ENCODE peak calls at places on chromosome 14, in six cellular contexts. M is left ventricle myocardium inferior; Z is small intestine; A is RWPE2; Q is CD4-positive, CD25-positive, alpha-beta regulatory T cell; D is uterus. C is an unnamed sample. For H3K4me1, the result is how much of the 10 kb centered on the place peaks cover.

GRCh38 chr14:58677996-58678395 is 40.2 kb downstream of the DACT1 start:
- DNase-seq in Z (peak), D (no peak), M (no peak), Q (no peak), A (no peak), C (no peak)

GRCh38 chr14:49479432-49479831 is 106.7 kb downstream of the RPS29 start:
- DNase-seq in Q (no peak), M (no peak), D (no peak), Z (no peak), A (no peak), C (no peak)

GRCh38 chr14:73553845-73554244 is 4.9 kb downstream of the HEATR4 start:
- DNase-seq in M (no peak), D (no peak), Z (no peak), A (no peak), Q (no peak), C (no peak)

GRCh38 chr14:100141133-100141497 is 18.3 kb downstream of the DEGS2 start:
- DNase-seq in M (no peak), Q (no peak), D (no peak), A (no peak), Z (no peak), C (no peak)

GRCh38 chr14:34548472-34548981 is 9.0 kb upstream of the EAPP start:
- DNase-seq in D (no peak), Q (peak), M (no peak), A (peak), Z (no peak), C (no peak)

GRCh38 chr14:59919582-59920377 is at the start of gene LRRC9:
- DNase-seq in Q (no peak), D (peak), Z (peak), A (peak), M (peak), C (no peak)

GRCh38 chr14:69877492-69877891 is 1.7 kb upstream of the SMOC1 start:
- DNase-seq in Z (peak), D (no peak), Q (no peak), M (no peak), A (no peak), C (no peak)

GRCh38 chr14:69038449-69039286 is 59.6 kb upstream of the ACTN1 start:
- DNase-seq in Z (no peak), D (peak), A (no peak), Q (no peak), M (no peak), C (peak)

GRCh38 chr14:22987291-22987690 is 4.9 kb upstream of the AJUBA start:
- DNase-seq in Q (no peak), M (no peak), Z (no peak), A (no peak), D (no peak), C (no peak)

GRCh38 chr14:54683882-54684794 is 117.2 kb downstream of the SAMD4A start:
- DNase-seq in D (peak), Z (no peak), A (peak), M (peak), Q (no peak), C (no peak)

GRCh38 chr14:54681819-54682261 is 114.9 kb downstream of the SAMD4A start:
- DNase-seq in A (no peak), Q (no peak), M (no peak), Z (no peak), D (no peak), C (peak)

GRCh38 chr14:54682578-54682977 is 115.7 kb downstream of the SAMD4A start:
- DNase-seq in M (no peak), D (no peak), Z (no peak), Q (no peak), A (no peak), C (no peak)

GRCh38 chr14:54676822-54677708 is 110.1 kb downstream of the SAMD4A start:
- DNase-seq in A (no peak), Q (no peak), Z (no peak), M (no peak), D (peak), C (peak)

GRCh38 chr14:54680636-54681035 is 113.7 kb downstream of the SAMD4A start:
- DNase-seq in Q (no peak), D (no peak), M (no peak), A (no peak), Z (no peak), C (no peak)
- H3K27ac ChIP-seq in Q (no peak), D (peak), M (peak), A (peak), Z (no peak), C (no peak)

GRCh38 chr14:85578925-85579324 is 49.0 kb downstream of the FLRT2 start:
- DNase-seq in A (no peak), D (no peak), Z (no peak), Q (no peak), M (no peak), C (no peak)
- H3K4me3 ChIP-seq in A (no peak), D (no peak), Z (no peak), Q (no peak), M (no peak), C (no peak)

DNA sequence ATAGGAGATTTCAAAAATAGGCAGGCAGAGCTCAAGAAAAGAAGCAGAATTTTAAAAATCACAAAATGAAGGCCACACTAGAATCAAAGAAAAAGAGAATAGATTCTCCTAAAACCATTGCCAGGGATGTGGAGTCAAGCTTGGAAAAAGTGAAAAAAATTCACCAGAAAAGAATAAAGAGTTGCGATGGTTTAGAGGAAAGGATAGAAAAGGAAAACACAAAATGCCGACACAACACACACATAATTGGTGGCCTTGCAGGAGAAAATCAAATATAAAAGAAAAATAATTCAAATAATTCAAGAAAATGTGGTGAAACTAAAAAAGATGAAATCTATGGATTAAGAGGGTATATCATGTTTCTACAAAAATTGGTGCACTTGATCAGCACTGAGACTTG is 181.6 kb upstream of the C14orf180 start:
- DNase-seq in D (no peak), M (no peak), Q (no peak), Z (no peak), A (no peak), C (no peak)
- H3K4me1 ChIP-seq in D (under half), M (under half), Q (under half), Z (under half), A (under half), C (under half)

DNA sequence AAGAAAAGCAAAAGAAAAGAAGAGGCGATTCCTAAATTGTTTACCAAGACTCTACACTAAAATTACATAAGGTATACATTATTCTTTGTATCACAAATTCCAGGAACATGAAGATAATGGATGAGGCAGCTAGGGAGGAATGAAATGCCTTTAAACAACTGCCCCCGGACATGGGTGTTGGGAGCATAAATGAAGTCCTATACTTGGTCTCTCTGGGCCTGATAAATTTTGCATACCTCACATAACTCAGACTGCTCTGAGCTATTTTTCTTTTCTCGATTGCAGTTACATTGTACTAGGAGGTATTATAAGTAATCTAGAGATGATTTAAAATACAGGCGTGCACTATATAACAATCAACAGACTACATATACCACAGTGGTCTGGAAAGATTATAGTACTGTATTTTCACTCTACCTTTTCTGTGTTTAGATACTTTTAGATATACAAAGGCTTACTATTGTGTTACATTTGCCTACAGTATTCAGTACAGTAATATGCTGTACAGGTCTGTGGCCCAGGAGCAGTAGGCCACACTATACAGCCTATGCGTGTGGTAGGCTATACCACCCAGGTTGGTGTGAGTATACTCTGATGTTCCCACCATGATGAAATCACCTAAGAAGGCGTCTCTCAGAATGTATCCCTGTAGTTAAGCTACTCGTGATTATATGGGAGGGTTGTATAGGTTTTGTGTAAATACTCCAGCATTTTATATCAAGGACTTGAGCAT is 14.3 kb downstream of the FNTB start:
- DNase-seq in D (no peak), M (no peak), Z (no peak), Q (no peak), A (no peak), C (peak)
- H3K27ac ChIP-seq in D (peak), M (peak), Z (no peak), Q (no peak), A (no peak), C (peak)

GRCh38 chr14:105168979-105169507 is 467 bp upstream of the JAG2 start:
- DNase-seq in D (no peak), M (no peak), Q (peak), Z (no peak), A (no peak), C (peak)
- H3K4me3 ChIP-seq in D (no peak), M (peak), Q (no peak), Z (no peak), A (peak), C (peak)

GRCh38 chr14:87630808-87631207 is 362.2 kb downstream of the GALC start:
- DNase-seq in Q (no peak), M (no peak), A (no peak), Z (no peak), D (peak), C (no peak)
- H3K4me1 ChIP-seq in Q (under half), M (under half), A (under half), Z (under half), D (under half), C (under half)

GRCh38 chr14:102159841-102160240 is 20.1 kb downstream of the WDR20 start:
- DNase-seq in Q (no peak), M (no peak), Z (no peak), D (no peak), A (no peak), C (no peak)

GRCh38 chr14:102155150-102155549 is 15.5 kb downstream of the WDR20 start:
- DNase-seq in A (no peak), D (no peak), Z (peak), Q (no peak), M (no peak), C (no peak)

GRCh38 chr14:102158797-102159196 is 19.1 kb downstream of the WDR20 start:
- DNase-seq in Q (no peak), D (no peak), Z (no peak), A (no peak), M (no peak), C (no peak)

GRCh38 chr14:102154121-102154520 is 14.4 kb downstream of the WDR20 start:
- DNase-seq in A (no peak), Z (no peak), D (no peak), M (no peak), Q (no peak), C (no peak)

GRCh38 chr14:102157346-102157745 is 17.6 kb downstream of the WDR20 start:
- DNase-seq in Q (no peak), D (no peak), Z (peak), A (no peak), M (no peak), C (no peak)
- H3K27ac ChIP-seq in Q (no peak), D (no peak), Z (peak), A (no peak), M (no peak), C (no peak)

GRCh38 chr14:39276005-39276404 is 42.3 kb downstream of the MIA2 start:
- DNase-seq in Z (no peak), Q (no peak), M (no peak), D (no peak), A (no peak), C (no peak)
- H3K4me3 ChIP-seq in Z (no peak), Q (no peak), M (no peak), D (no peak), A (no peak), C (no peak)

DNA sequence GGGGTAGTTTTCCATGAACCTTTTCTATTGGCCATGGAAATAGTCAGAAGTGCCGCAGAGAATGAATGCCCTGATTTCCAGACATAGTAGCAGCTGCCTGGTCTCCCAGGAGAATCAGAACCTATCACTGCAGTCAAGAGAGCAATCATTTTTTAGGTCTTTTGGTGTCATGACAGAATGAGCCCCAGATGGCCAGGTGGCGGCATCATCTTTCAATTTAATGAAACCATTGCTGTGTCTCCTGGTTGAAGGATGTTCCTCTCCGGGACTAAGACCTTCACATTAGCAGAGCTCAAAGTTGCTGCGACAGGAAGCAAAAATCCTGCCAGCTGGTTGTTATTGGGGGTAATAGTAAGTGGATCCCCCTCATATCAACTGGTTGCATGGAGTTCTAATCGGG is 18.8 kb downstream of the TNFAIP2 start:
- DNase-seq in Q (no peak), M (no peak), Z (no peak), A (no peak), D (no peak), C (no peak)
- H3K4me1 ChIP-seq in Q (under half), M (under half), Z (under half), A (under half), D (under half), C (under half)